ENCODE peak calls at places on chromosome 22, in eight cellular contexts. A, W, C, Y, G, R, O and U are unnamed samples.

GRCh38 chr22:39984006-39984405 is 10.7 kb upstream of the FAM83F start:
- DNase-seq in W (no peak), C (peak; percentile 84), O (no peak), Y (no peak), A (no peak), R (no peak), G (no peak), U (no peak)

GRCh38 chr22:37263966-37264887 is 18.1 kb upstream of the CYTH4 start:
- DNase-seq in W (no peak), O (no peak), C (no peak), G (no peak), A (no peak), Y (no peak), R (no peak), U (no peak)

GRCh38 chr22:17159504-17159951 is 451 bp upstream of the HDHD5 start:
- DNase-seq in O (peak; percentile 47), R (peak; percentile 44), W (peak; percentile 50), G (no peak), A (no peak), C (peak; percentile 64), Y (peak; percentile 83), U (no peak)

GRCh38 chr22:43850529-43850928 is 11.8 kb downstream of the SULT4A1 start:
- DNase-seq in A (no peak), G (peak; percentile 61), C (no peak), Y (peak; percentile 45), O (no peak), R (no peak), W (no peak), U (no peak)

GRCh38 chr22:32964411-32965057 is 93.6 kb downstream of the SYN3 start:
- DNase-seq in O (no peak), G (no peak), Y (no peak), A (no peak), C (peak; percentile 74), R (no peak), W (no peak), U (no peak)

GRCh38 chr22:44360686-44361381 is 48.1 kb upstream of the SHISAL1 start:
- DNase-seq in O (peak; percentile 69), G (peak; percentile 77), C (peak; percentile 96), A (no peak), Y (peak; percentile 75), R (peak; percentile 57), W (no peak), U (no peak)

GRCh38 chr22:29457730-29458129 is 19.3 kb downstream of the RFPL1 start:
- DNase-seq in W (no peak), A (no peak), R (no peak), Y (no peak), G (no peak), C (peak; percentile 33), O (no peak), U (no peak)

GRCh38 chr22:26259510-26259909 is 90.2 kb downstream of the SEZ6L start:
- DNase-seq in R (no peak), G (no peak), W (no peak), A (no peak), Y (no peak), C (peak; percentile 12), O (no peak), U (no peak)

GRCh38 chr22:50206599-50206998 is 5.8 kb downstream of the SELENOO start:
- DNase-seq in A (no peak), W (no peak), R (no peak), G (no peak), C (no peak), Y (peak; percentile 82), O (no peak), U (no peak)

GRCh38 chr22:36239150-36239400 is 252 bp downstream of the APOL2 start:
- DNase-seq in G (no peak), W (no peak), A (no peak), C (no peak), R (no peak), Y (no peak), O (no peak), U (no peak)

GRCh38 chr22:39994046-39994565 is 648 bp upstream of the FAM83F start:
- DNase-seq in C (no peak), W (no peak), R (no peak), A (no peak), G (no peak), O (no peak), Y (peak; percentile 48), U (no peak)

GRCh38 chr22:27998511-27999410 is 79.7 kb upstream of the PITPNB start:
- DNase-seq in O (no peak), G (no peak), R (no peak), W (no peak), A (no peak), Y (peak; percentile 61), C (no peak), U (no peak)

DNA sequence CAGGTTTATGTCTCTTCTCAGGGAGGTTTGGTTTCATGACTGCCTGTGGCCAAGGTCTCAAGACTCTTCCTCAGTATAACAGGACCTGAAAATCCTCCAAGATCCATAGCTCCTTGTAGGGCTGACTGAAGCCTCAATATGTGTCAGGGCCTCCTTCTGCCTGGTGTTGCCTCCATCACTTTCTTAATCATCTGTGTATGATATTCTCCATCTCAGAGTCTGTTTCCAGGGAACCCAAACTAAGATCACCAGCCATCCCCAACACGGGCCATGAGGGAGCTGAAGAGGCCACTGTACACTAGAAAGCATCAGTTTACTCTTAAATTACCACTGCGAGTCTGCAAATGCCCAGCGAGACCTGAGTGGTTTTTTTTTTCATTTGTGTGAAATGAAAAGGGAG is 17.7 kb downstream of the GGTLC2 start:
- DNase-seq in A (no peak), C (no peak), G (no peak), O (no peak), Y (no peak), W (no peak), R (no peak), U (no peak)
- H3K4me1 ChIP-seq in A (no peaks in the 10 kb centered on the region), C (no peaks in the 10 kb centered on the region), G (no peaks in the 10 kb centered on the region), O (no peaks in the 10 kb centered on the region), Y (no peaks in the 10 kb centered on the region), W (no peaks in the 10 kb centered on the region), R (no peaks in the 10 kb centered on the region), U (no peaks in the 10 kb centered on the region)

GRCh38 chr22:24744638-24745037 is 29.9 kb downstream of the PIWIL3 start:
- DNase-seq in O (no peak), W (no peak), G (no peak), A (no peak), Y (no peak), C (no peak), R (no peak), U (no peak)
- H3K9me3 ChIP-seq in O (no peaks in the 10 kb centered on the region), W (no peaks in the 10 kb centered on the region), G (no peaks in the 10 kb centered on the region), A (no peaks in the 10 kb centered on the region), Y (no peaks in the 10 kb centered on the region), C (no peaks in the 10 kb centered on the region), R (no peaks in the 10 kb centered on the region), U (no peaks in the 10 kb centered on the region)

DNA sequence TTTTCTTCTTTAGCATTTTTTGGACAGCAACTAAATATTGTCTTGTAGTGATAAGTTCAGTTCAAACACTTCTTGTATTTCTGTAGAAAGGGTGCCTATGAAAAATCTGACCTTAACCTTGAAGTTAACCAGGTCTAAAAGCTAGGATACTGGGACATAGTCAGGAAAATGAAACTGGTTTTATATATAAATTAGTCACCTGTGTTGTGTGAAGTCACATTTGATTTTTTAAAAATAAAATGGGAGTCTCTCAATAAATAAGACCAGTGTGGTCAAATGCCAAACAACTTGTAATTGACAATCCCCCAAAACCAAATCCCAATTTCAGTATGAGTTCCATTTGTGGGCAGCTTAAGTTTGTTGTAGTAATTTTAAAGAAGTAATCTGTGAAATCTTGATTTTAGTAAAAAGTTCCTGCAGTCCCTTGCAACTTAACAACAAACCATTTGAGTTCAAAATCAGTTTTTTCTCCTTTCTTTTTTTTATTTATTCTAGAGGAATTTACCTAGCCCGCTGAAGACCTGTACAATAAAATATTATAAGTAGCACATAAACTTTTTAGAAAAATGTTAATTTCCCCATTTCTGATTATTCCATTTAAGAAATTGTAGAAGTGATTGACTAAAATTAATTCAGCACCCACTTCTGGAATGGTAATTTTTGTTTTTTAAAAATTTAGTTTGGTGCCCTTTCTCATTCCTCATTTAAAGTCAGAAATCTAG is 84.4 kb upstream of the PPARA start:
- DNase-seq in G (no peak), C (peak; percentile 46), O (no peak), A (no peak), R (no peak), Y (no peak), W (no peak), U (no peak)
- H3K4me1 ChIP-seq in G (peaks cover 78% of the 10 kb centered on the region), C (peaks cover 43% of the 10 kb centered on the region), O (peaks cover 11% of the 10 kb centered on the region), A (peaks cover 18% of the 10 kb centered on the region), R (peaks cover 23% of the 10 kb centered on the region), Y (peaks cover 20% of the 10 kb centered on the region), W (peaks cover 59% of the 10 kb centered on the region), U (peaks cover 12% of the 10 kb centered on the region)

GRCh38 chr22:47276219-47276843 is 513.9 kb downstream of the TBC1D22A start:
- DNase-seq in O (no peak), C (no peak), G (no peak), Y (no peak), A (no peak), W (no peak), R (no peak), U (no peak)

GRCh38 chr22:47274196-47274595 is 511.7 kb downstream of the TBC1D22A start:
- DNase-seq in A (no peak), O (no peak), C (no peak), Y (no peak), W (no peak), G (no peak), R (no peak), U (no peak)

GRCh38 chr22:47277001-47277400 is 514.6 kb downstream of the TBC1D22A start:
- DNase-seq in G (no peak), W (no peak), O (no peak), C (no peak), R (no peak), A (no peak), Y (peak; percentile 70), U (no peak)

GRCh38 chr22:47277511-47277910 is 515.1 kb downstream of the TBC1D22A start:
- DNase-seq in A (no peak), O (no peak), G (peak; percentile 28), R (no peak), W (no peak), C (no peak), Y (no peak), U (no peak)

DNA sequence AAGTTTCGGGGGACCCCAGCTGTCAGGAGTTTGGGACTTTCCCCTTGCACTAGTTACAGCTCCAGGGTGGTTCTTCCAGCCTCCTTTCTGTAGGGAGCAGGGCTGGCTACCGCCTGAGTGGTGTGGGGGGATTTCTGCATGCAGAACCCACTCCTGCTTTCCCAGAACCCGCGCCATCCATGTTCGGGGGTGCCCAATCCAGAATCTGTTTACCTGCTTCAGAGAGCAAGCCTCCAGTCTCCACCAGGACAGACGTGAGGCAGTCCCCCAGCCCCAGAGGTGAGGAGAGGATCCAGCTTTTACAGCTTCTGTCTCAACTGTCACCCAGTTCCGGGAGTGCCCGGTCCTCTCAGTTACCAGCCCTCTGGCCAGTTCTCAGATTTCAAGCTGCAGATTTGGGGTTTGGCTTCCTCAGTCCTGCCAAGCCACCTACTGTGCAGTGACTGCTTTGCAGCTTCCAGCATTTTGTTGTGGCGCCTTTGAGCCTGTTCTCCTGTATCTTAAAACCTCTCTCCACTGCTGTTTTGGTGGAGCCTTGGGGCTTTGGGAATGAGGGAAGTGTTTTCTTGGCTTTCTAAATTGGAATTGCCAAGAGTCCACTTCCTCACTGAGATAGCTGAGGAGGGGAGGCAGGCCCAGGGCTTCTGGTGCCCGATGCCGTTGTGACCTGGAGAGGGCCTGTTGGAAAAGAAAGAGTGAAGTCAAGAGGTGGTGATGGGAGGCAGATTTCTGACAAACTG is 513.2 kb downstream of the TBC1D22A start:
- DNase-seq in G (no peak), A (no peak), W (no peak), Y (no peak), C (no peak), O (no peak), R (no peak), U (no peak)
- H3K9me3 ChIP-seq in G (no peaks in the 10 kb centered on the region), A (no peaks in the 10 kb centered on the region), W (no peaks in the 10 kb centered on the region), Y (peaks cover 5% of the 10 kb centered on the region), C (peaks cover 27% of the 10 kb centered on the region), O (no peaks in the 10 kb centered on the region), R (no peaks in the 10 kb centered on the region), U (no peaks in the 10 kb centered on the region)

GRCh38 chr22:22867996-22868715 is 19.5 kb upstream of the IGLL5 start:
- DNase-seq in Y (no peak), C (no peak), O (no peak), A (no peak), G (no peak), R (no peak), W (no peak), U (no peak)
- H3K4me1 ChIP-seq in Y (no peaks in the 10 kb centered on the region), C (no peaks in the 10 kb centered on the region), O (no peaks in the 10 kb centered on the region), A (peaks cover 30% of the 10 kb centered on the region), G (peaks cover 7% of the 10 kb centered on the region), R (no peaks in the 10 kb centered on the region), W (no peaks in the 10 kb centered on the region), U (peaks cover 24% of the 10 kb centered on the region)